ENCODE peak calls at places on chromosomes 7 and 10, in eight cellular contexts. One of them, this sample, is unnamed.
A peak's percentile ranks its signal among the peaks of the same experiment; 100 is the strongest.

GRCh38 chr10:97931041-97931440 is 81.4 kb downstream of the GOLGA7B start:
- DNase-seq in stimulated activated CD8-positive, alpha-beta memory T cell treated with anti-CD3 and anti-CD28 coated beads, Interleukin-7, amount 100 ng/mL, for 48 hours: no peak
- DNase-seq in NCI-H510A: no peak
- DNase-seq in brain microvascular endothelial cell: no peak
- DNase-seq in fibroblast of lung: no peak
- DNase-seq in NCI-H1436: no peak
- DNase-seq in OCI-LY7: no peak
- DNase-seq in Peyer's patch: no peak
- DNase-seq in this sample: no peak

GRCh38 chr10:3532644-3533043 is 252.4 kb downstream of the KLF6 start:
- DNase-seq in fibroblast of lung: peak; percentile 53
- DNase-seq in NCI-H510A: no peak
- DNase-seq in brain microvascular endothelial cell: no peak
- DNase-seq in stimulated activated CD8-positive, alpha-beta memory T cell treated with anti-CD3 and anti-CD28 coated beads, Interleukin-7, amount 100 ng/mL, for 48 hours: no peak
- DNase-seq in OCI-LY7: no peak
- DNase-seq in NCI-H1436: no peak
- DNase-seq in Peyer's patch: no peak
- DNase-seq in this sample: peak; percentile 39

GRCh38 chr10:133124357-133125211 is 35.4 kb upstream of the KNDC1 start:
- DNase-seq in NCI-H1436: no peak
- DNase-seq in stimulated activated CD8-positive, alpha-beta memory T cell treated with anti-CD3 and anti-CD28 coated beads, Interleukin-7, amount 100 ng/mL, for 48 hours: no peak
- DNase-seq in NCI-H510A: no peak
- DNase-seq in fibroblast of lung: peak; percentile 5
- DNase-seq in Peyer's patch: no peak
- DNase-seq in OCI-LY7: no peak
- DNase-seq in brain microvascular endothelial cell: peak; percentile 6
- DNase-seq in this sample: no peak

GRCh38 chr7:84231157-84231556 is 36.6 kb upstream of the SEMA3A start:
- DNase-seq in brain microvascular endothelial cell: peak; percentile 22
- DNase-seq in Peyer's patch: no peak
- DNase-seq in fibroblast of lung: peak; percentile 87
- DNase-seq in NCI-H510A: no peak
- DNase-seq in stimulated activated CD8-positive, alpha-beta memory T cell treated with anti-CD3 and anti-CD28 coated beads, Interleukin-7, amount 100 ng/mL, for 48 hours: no peak
- DNase-seq in OCI-LY7: no peak
- DNase-seq in NCI-H1436: no peak
- DNase-seq in this sample: peak; percentile 50

GRCh38 chr10:102675887-102676616 is 31.8 kb downstream of the TRIM8 start:
- DNase-seq in stimulated activated CD8-positive, alpha-beta memory T cell treated with anti-CD3 and anti-CD28 coated beads, Interleukin-7, amount 100 ng/mL, for 48 hours: no peak
- DNase-seq in Peyer's patch: peak; percentile 64
- DNase-seq in fibroblast of lung: peak; percentile 98
- DNase-seq in NCI-H1436: no peak
- DNase-seq in OCI-LY7: no peak
- DNase-seq in brain microvascular endothelial cell: peak; percentile 95
- DNase-seq in NCI-H510A: no peak
- DNase-seq in this sample: peak; percentile 95

GRCh38 chr10:22606164-22606614 is 108.2 kb downstream of the PIP4K2A start:
- DNase-seq in OCI-LY7: peak; percentile 86
- DNase-seq in NCI-H1436: no peak
- DNase-seq in Peyer's patch: peak; percentile 82
- DNase-seq in NCI-H510A: no peak
- DNase-seq in stimulated activated CD8-positive, alpha-beta memory T cell treated with anti-CD3 and anti-CD28 coated beads, Interleukin-7, amount 100 ng/mL, for 48 hours: no peak
- DNase-seq in brain microvascular endothelial cell: peak; percentile 39
- DNase-seq in fibroblast of lung: peak; percentile 46
- DNase-seq in this sample: peak; percentile 45

GRCh38 chr7:99498546-99498944 is 1.5 kb downstream of the ZNF394 start:
- DNase-seq in Peyer's patch: no peak
- DNase-seq in NCI-H510A: no peak
- DNase-seq in fibroblast of lung: no peak
- DNase-seq in NCI-H1436: no peak
- DNase-seq in OCI-LY7: no peak
- DNase-seq in stimulated activated CD8-positive, alpha-beta memory T cell treated with anti-CD3 and anti-CD28 coated beads, Interleukin-7, amount 100 ng/mL, for 48 hours: no peak
- DNase-seq in brain microvascular endothelial cell: no peak
- DNase-seq in this sample: no peak

GRCh38 chr7:121334875-121335648 is 6.3 kb downstream of the WNT16 start:
- DNase-seq in NCI-H1436: no peak
- DNase-seq in Peyer's patch: no peak
- DNase-seq in brain microvascular endothelial cell: no peak
- DNase-seq in stimulated activated CD8-positive, alpha-beta memory T cell treated with anti-CD3 and anti-CD28 coated beads, Interleukin-7, amount 100 ng/mL, for 48 hours: no peak
- DNase-seq in NCI-H510A: no peak
- DNase-seq in OCI-LY7: no peak
- DNase-seq in fibroblast of lung: peak; percentile 43
- DNase-seq in this sample: no peak

GRCh38 chr7:124106575-124106974 is 73.7 kb upstream of the TMEM229A start:
- DNase-seq in brain microvascular endothelial cell: no peak
- DNase-seq in NCI-H1436: no peak
- DNase-seq in fibroblast of lung: no peak
- DNase-seq in OCI-LY7: no peak
- DNase-seq in NCI-H510A: no peak
- DNase-seq in Peyer's patch: no peak
- DNase-seq in stimulated activated CD8-positive, alpha-beta memory T cell treated with anti-CD3 and anti-CD28 coated beads, Interleukin-7, amount 100 ng/mL, for 48 hours: no peak
- DNase-seq in this sample: no peak

GRCh38 chr7:30065746-30066145 is 37.5 kb downstream of the PLEKHA8 start:
- DNase-seq in brain microvascular endothelial cell: no peak
- DNase-seq in stimulated activated CD8-positive, alpha-beta memory T cell treated with anti-CD3 and anti-CD28 coated beads, Interleukin-7, amount 100 ng/mL, for 48 hours: no peak
- DNase-seq in Peyer's patch: no peak
- DNase-seq in fibroblast of lung: no peak
- DNase-seq in OCI-LY7: no peak
- DNase-seq in NCI-H1436: no peak
- DNase-seq in NCI-H510A: no peak
- DNase-seq in this sample: no peak

GRCh38 chr10:49550563-49550962 is 11.6 kb upstream of the ERCC6 start:
- DNase-seq in stimulated activated CD8-positive, alpha-beta memory T cell treated with anti-CD3 and anti-CD28 coated beads, Interleukin-7, amount 100 ng/mL, for 48 hours: no peak
- DNase-seq in OCI-LY7: no peak
- DNase-seq in NCI-H1436: no peak
- DNase-seq in Peyer's patch: no peak
- DNase-seq in fibroblast of lung: peak; percentile 91
- DNase-seq in brain microvascular endothelial cell: peak; percentile 90
- DNase-seq in NCI-H510A: no peak
- DNase-seq in this sample: peak; percentile 64

GRCh38 chr7:158811894-158812293 is 17.4 kb downstream of the ESYT2 start:
- DNase-seq in Peyer's patch: no peak
- DNase-seq in stimulated activated CD8-positive, alpha-beta memory T cell treated with anti-CD3 and anti-CD28 coated beads, Interleukin-7, amount 100 ng/mL, for 48 hours: no peak
- DNase-seq in OCI-LY7: no peak
- DNase-seq in brain microvascular endothelial cell: no peak
- DNase-seq in fibroblast of lung: no peak
- DNase-seq in NCI-H510A: no peak
- DNase-seq in NCI-H1436: no peak
- DNase-seq in this sample: no peak

GRCh38 chr10:129933456-129934092 is 30.5 kb downstream of the EBF3 start:
- DNase-seq in NCI-H510A: no peak
- DNase-seq in brain microvascular endothelial cell: no peak
- DNase-seq in NCI-H1436: peak; percentile 43
- DNase-seq in OCI-LY7: no peak
- DNase-seq in stimulated activated CD8-positive, alpha-beta memory T cell treated with anti-CD3 and anti-CD28 coated beads, Interleukin-7, amount 100 ng/mL, for 48 hours: no peak
- DNase-seq in Peyer's patch: no peak
- DNase-seq in fibroblast of lung: no peak
- DNase-seq in this sample: no peak

GRCh38 chr7:95649546-95649945 is 53.2 kb upstream of the PDK4 start:
- DNase-seq in NCI-H1436: no peak
- DNase-seq in OCI-LY7: no peak
- DNase-seq in brain microvascular endothelial cell: no peak
- DNase-seq in Peyer's patch: no peak
- DNase-seq in fibroblast of lung: no peak
- DNase-seq in stimulated activated CD8-positive, alpha-beta memory T cell treated with anti-CD3 and anti-CD28 coated beads, Interleukin-7, amount 100 ng/mL, for 48 hours: no peak
- DNase-seq in NCI-H510A: no peak
- DNase-seq in this sample: no peak

GRCh38 chr7:133300811-133301210 is 47.9 kb downstream of the EXOC4 start:
- DNase-seq in OCI-LY7: no peak
- DNase-seq in brain microvascular endothelial cell: no peak
- DNase-seq in NCI-H510A: no peak
- DNase-seq in stimulated activated CD8-positive, alpha-beta memory T cell treated with anti-CD3 and anti-CD28 coated beads, Interleukin-7, amount 100 ng/mL, for 48 hours: no peak
- DNase-seq in Peyer's patch: no peak
- DNase-seq in NCI-H1436: no peak
- DNase-seq in fibroblast of lung: peak; percentile 49
- DNase-seq in this sample: no peak